ENCODE peak calls at places on chromosomes 1 and 21, in six cellular contexts. Z is prostate gland, Q is stomach, C is A549, O is uterus, A is ovary. R is an unnamed sample.

GRCh38 chr1:236425031-236425663 is 31.1 kb downstream of the EDARADD start:
- DNase-seq in Q (no peak), Z (no peak), C (peak; percentile 33), O (no peak), A (no peak), R (no peak)

GRCh38 chr1:180586671-180587155 is 27.9 kb downstream of the OVAAL start:
- DNase-seq in C (peak; percentile 52), Q (peak; percentile 78), O (no peak), A (no peak), Z (peak; percentile 69), R (no peak)

GRCh38 chr1:163673076-163673475 is 351.3 kb downstream of the NUF2 start:
- DNase-seq in C (no peak), A (no peak), Q (no peak), O (peak; percentile 25), Z (no peak), R (no peak)

GRCh38 chr21:14482165-14482564 is 64.0 kb downstream of the SAMSN1 start:
- DNase-seq in C (no peak), Z (no peak), Q (no peak), O (no peak), A (no peak), R (no peak)

GRCh38 chr1:107432108-107432507 is 291.3 kb downstream of the NTNG1 start:
- DNase-seq in A (no peak), C (no peak), Z (no peak), O (no peak), Q (no peak), R (no peak)

GRCh38 chr1:2316451-2316940 is 74.9 kb downstream of the MORN1 start:
- DNase-seq in Z (no peak), O (no peak), A (no peak), Q (no peak), C (no peak), R (no peak)

GRCh38 chr1:165900576-165901380 is 73.4 kb downstream of the UCK2 start:
- DNase-seq in C (no peak), A (no peak), Z (peak; percentile 64), Q (peak; percentile 86), O (no peak), R (no peak)

GRCh38 chr21:33024278-33025103 is 1.2 kb upstream of the OLIG2 start:
- DNase-seq in C (no peak), Z (no peak), O (no peak), Q (no peak), A (no peak), R (no peak)

GRCh38 chr1:240435996-240436566 is 175.9 kb downstream of the GREM2 start:
- DNase-seq in A (no peak), Q (no peak), C (no peak), O (no peak), Z (no peak), R (no peak)

GRCh38 chr1:151966061-151966460 is 27.6 kb downstream of the S100A10 start:
- DNase-seq in C (no peak), A (no peak), Q (no peak), O (no peak), Z (no peak), R (no peak)

DNA sequence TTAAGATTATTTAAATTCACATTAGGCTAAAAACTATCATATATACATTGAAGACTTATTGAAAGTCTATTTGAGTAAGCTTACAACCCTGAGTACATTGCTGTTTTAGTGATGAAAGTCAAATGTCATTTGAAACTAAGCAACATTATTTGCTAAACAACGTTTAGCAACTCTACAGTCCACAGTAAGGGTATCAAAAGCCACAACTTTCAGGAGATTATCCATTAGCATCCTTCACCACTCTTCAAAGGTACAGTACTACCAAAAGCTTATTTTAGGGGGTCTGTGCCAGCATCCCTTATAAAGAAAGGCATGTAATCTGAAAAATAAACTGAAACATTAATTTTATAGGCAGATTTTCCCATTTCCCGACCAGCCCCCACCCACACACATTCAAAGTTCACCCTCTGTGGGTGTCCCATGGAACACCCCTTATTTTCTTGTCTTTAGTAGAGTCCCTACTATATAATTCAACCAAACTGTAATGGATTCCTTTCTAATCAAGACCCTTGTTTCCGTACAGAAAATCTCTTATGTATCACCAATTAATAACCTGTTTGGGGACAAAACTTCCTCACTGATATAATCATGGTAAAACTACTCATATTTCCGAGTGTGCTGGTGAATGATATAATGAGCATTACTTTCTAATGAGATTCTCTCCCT is 11.0 kb downstream of the SFPQ start:
- DNase-seq in C (no peak), Q (no peak), Z (no peak), O (no peak), A (no peak), R (no peak)
- TF ChIP-seq POLR2A in C (no peak), Q (no peak), Z (no peak), O (no peak), A (no peak), R (no peak)

GRCh38 chr1:229268505-229268904 is 2.4 kb upstream of the RAB4A start:
- DNase-seq in A (no peak), O (no peak), Q (no peak), Z (no peak), C (no peak), R (no peak)

GRCh38 chr1:229273507-229274232 is 2.8 kb downstream of the RAB4A start:
- DNase-seq in C (no peak), O (no peak), Q (peak; percentile 41), Z (peak; percentile 75), A (no peak), R (no peak)

GRCh38 chr1:229270547-229271447 is at the start of gene RAB4A:
- DNase-seq in Z (peak; percentile 81), C (peak; percentile 70), A (peak; percentile 86), Q (peak; percentile 91), O (peak; percentile 77), R (peak; percentile 92)

GRCh38 chr1:229272164-229273158 is 1.6 kb downstream of the RAB4A start:
- DNase-seq in A (no peak), C (no peak), O (no peak), Q (no peak), Z (peak; percentile 49), R (no peak)

GRCh38 chr1:229271448-229272120 is 673 bp downstream of the RAB4A start:
- DNase-seq in A (no peak), Z (peak; percentile 27), O (no peak), Q (peak; percentile 37), C (no peak), R (peak; percentile 50)
- TF ChIP-seq CTCF in A (no peak), Z (no peak), O (no peak), Q (no peak), C (peak; percentile 48), R (no peak)

GRCh38 chr1:202944438-202944921 is 13.6 kb downstream of the ADIPOR1 start:
- DNase-seq in O (no peak), A (no peak), C (no peak), Q (no peak), Z (no peak), R (no peak)
- TF ChIP-seq POLR2A in O (no peak), A (no peak), C (no peak), Q (no peak), Z (no peak), R (no peak)

DNA sequence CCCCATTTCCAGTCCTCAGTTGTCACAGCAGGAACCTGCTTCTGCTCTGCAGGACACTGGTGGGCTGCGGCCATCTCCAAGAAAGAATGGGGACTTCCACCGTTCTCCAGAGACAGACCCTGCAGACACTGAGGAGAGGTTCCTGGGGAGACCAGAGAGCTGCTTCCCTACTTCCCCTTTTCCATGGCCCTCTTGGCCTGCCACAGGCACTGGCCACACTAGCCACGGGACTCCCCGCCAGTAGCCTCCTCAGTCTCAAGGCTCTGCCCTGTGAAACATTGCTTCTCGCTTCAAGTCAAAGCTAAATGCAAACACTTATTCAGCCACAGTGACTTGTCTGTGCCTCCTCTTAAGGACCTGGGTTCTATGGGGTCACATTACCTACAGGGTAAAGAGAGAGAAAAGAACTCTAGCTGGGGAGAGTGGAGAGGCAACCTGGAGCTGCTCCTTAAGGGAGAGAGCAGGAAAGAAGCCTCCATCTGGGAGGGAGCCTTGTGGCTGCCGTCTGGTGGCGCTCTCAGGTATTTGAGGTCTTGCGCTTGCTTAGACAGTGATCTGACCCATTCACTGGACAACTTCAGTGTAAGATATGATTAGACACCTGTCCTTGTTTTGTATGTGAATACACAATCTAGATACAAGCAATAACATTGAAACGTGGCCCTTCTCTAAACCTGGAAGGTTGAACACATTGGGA is 5.4 kb upstream of the SLAMF8 start:
- DNase-seq in A (no peak), C (no peak), O (no peak), Q (no peak), Z (no peak), R (no peak)
- TF ChIP-seq CTCF in A (no peak), C (no peak), O (no peak), Q (no peak), Z (no peak), R (no peak)

DNA sequence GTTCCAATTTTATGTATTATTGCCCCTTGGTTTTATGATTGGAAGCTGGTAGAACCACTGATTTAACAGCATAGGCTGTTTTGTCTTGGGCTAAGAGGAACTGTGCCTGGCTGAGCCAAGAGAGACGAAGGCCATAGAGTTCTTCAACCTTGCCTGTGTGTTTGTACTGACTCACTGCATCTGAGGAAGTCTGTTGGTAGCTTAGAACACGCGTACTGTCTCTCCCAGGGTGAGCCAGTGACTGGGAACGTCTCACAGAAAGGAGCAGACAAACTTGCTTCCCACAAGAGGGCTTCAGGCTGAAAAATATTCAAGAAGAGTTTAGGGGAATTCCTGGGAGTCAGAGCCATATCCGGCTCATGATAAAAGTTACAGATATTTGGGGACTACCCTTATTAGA is 14.9 kb downstream of the TMEM51 start:
- DNase-seq in Z (no peak), Q (no peak), C (no peak), A (no peak), O (no peak), R (no peak)
- TF ChIP-seq POLR2A in Z (no peak), Q (no peak), C (no peak), A (no peak), O (no peak), R (no peak)

GRCh38 chr1:209937996-209938959 is at the start of gene SYT14:
- DNase-seq in C (peak; percentile 8), O (no peak), Z (no peak), Q (no peak), A (no peak), R (no peak)
- TF ChIP-seq CTCF in C (no peak), O (no peak), Z (no peak), Q (no peak), A (no peak), R (no peak)

GRCh38 chr1:8026153-8026975 is at the start of gene ERRFI1:
- DNase-seq in Z (peak; percentile 93), Q (peak; percentile 97), O (peak; percentile 96), C (peak; percentile 55), A (peak; percentile 97), R (peak; percentile 95)
- TF ChIP-seq POLR2A in Z (peak; percentile 100), Q (no peak), O (peak; percentile 100), C (peak; percentile 97), A (peak; percentile 99), R (peak; percentile 95)

GRCh38 chr1:226210571-226211176 is 12.8 kb upstream of the MIXL1 start:
- DNase-seq in C (no peak), A (no peak), Q (no peak), Z (no peak), O (no peak), R (no peak)
- TF ChIP-seq CTCF in C (no peak), A (no peak), Q (no peak), Z (no peak), O (no peak), R (no peak)